ENCODE peak calls at places on chromosomes 13 and 19, in five cellular contexts. Z, H, S, A and I are unnamed samples.

GRCh38 chr19:53867225-53868090 is at the start of gene MYADM:
- DNase-seq in Z (peak), H (peak), S (peak), A (peak), I (peak)

GRCh38 chr19:16446108-16447014 is 25.4 kb downstream of the EPS15L1 start:
- DNase-seq in Z (no peak), H (no peak), S (no peak), A (no peak), I (no peak)

GRCh38 chr13:32278456-32278855 is 36.7 kb downstream of the ZAR1L start:
- DNase-seq in Z (no peak), H (no peak), S (no peak), A (peak), I (peak)

GRCh38 chr19:19551862-19552192 is 13.8 kb downstream of the CILP2 start:
- DNase-seq in Z (no peak), H (no peak), S (no peak), A (peak), I (no peak)

GRCh38 chr19:18089726-18090125 is 3.0 kb upstream of the IL12RB1 start:
- DNase-seq in Z (no peak), H (no peak), S (no peak), A (no peak), I (no peak)

GRCh38 chr13:98372886-98373285 is 195.8 kb upstream of the RNF113B start:
- DNase-seq in Z (no peak), H (no peak), S (peak), A (peak), I (no peak)

GRCh38 chr19:19303411-19303810 is 16.9 kb downstream of the SUGP1 start:
- DNase-seq in Z (no peak), H (no peak), S (no peak), A (no peak), I (no peak)

GRCh38 chr13:50334092-50334778 is 319.0 kb downstream of the KCNRG start:
- DNase-seq in Z (no peak), H (no peak), S (no peak), A (no peak), I (no peak)

GRCh38 chr13:18212873-18213272 is 968.8 kb downstream of the TUBA3C start:
- DNase-seq in Z (no peak), H (no peak), S (no peak), A (no peak), I (no peak)

GRCh38 chr13:110250258-110250891 is 56.6 kb downstream of the COL4A1 start:
- DNase-seq in Z (peak), H (no peak), S (peak), A (peak), I (no peak)

GRCh38 chr13:51960766-51961165 is 50.5 kb downstream of the ATP7B start:
- DNase-seq in Z (no peak), H (no peak), S (no peak), A (no peak), I (no peak)

GRCh38 chr19:13053761-13054604 is 48.7 kb downstream of the LYL1 start:
- DNase-seq in Z (peak), H (no peak), S (peak), A (peak), I (peak)

GRCh38 chr19:1167687-1168561 is 6.1 kb downstream of the SBNO2 start:
- DNase-seq in Z (no peak), H (no peak), S (peak), A (no peak), I (no peak)

GRCh38 chr19:4635763-4636135 is 3.6 kb upstream of the TNFAIP8L1 start:
- DNase-seq in Z (no peak), H (no peak), S (no peak), A (no peak), I (no peak)

GRCh38 chr13:23588576-23589141 is 18.4 kb downstream of the TNFRSF19 start:
- DNase-seq in Z (no peak), H (no peak), S (no peak), A (no peak), I (no peak)

GRCh38 chr19:7915250-7916136 is 863 bp downstream of the TGFBR3L start:
- DNase-seq in Z (no peak), H (no peak), S (no peak), A (no peak), I (no peak)

GRCh38 chr19:12695997-12696365 is 450 bp downstream of the FBXW9 start:
- DNase-seq in Z (no peak), H (no peak), S (no peak), A (no peak), I (no peak)

GRCh38 chr13:82758056-82758455 is 1124.2 kb downstream of the SLITRK1 start:
- DNase-seq in Z (no peak), H (no peak), S (no peak), A (no peak), I (no peak)

GRCh38 chr19:33350538-33351309 is 22.8 kb upstream of the CEBPG start:
- DNase-seq in Z (no peak), H (no peak), S (peak), A (peak), I (no peak)

GRCh38 chr13:27012482-27013197 is 159.0 kb downstream of the USP12 start:
- DNase-seq in Z (no peak), H (no peak), S (no peak), A (peak), I (peak)

GRCh38 chr19:32677657-32678056 is 2.0 kb downstream of the RGS9BP start:
- DNase-seq in Z (no peak), H (no peak), S (no peak), A (no peak), I (peak)

GRCh38 chr19:28492616-28493015 is 720.3 kb downstream of the UQCRFS1 start:
- DNase-seq in Z (no peak), H (no peak), S (no peak), A (no peak), I (no peak)

GRCh38 chr19:11019824-11020223 is 59.0 kb downstream of the SMARCA4 start:
- DNase-seq in Z (peak), H (no peak), S (peak), A (no peak), I (no peak)

GRCh38 chr19:1019980-1020867 is 699 bp downstream of the TMEM259 start:
- DNase-seq in Z (peak), H (no peak), S (no peak), A (no peak), I (no peak)

GRCh38 chr19:660793-661426 is 2.1 kb downstream of the RNF126 start:
- DNase-seq in Z (no peak), H (no peak), S (no peak), A (no peak), I (no peak)

GRCh38 chr13:29922281-29922821 is 71.9 kb upstream of the UBL3 start:
- DNase-seq in Z (no peak), H (no peak), S (no peak), A (no peak), I (no peak)

GRCh38 chr13:32538234-32538620 is 368 bp downstream of the N4BP2L2 start:
- DNase-seq in Z (peak), H (no peak), S (no peak), A (peak), I (peak)

GRCh38 chr13:41588899-41589298 is 131.5 kb downstream of the RGCC start:
- DNase-seq in Z (no peak), H (peak), S (no peak), A (peak), I (peak)

GRCh38 chr13:109788372-109789195 is 2.2 kb upstream of the IRS2 start:
- DNase-seq in Z (no peak), H (no peak), S (no peak), A (no peak), I (no peak)